ENCODE peak calls at places on chromosomes 13 and 19, in five cellular contexts. One of them, this sample, is unnamed.
A peak's percentile ranks its signal among the peaks of the same experiment; 100 is the strongest.

GRCh38 chr13:104011505-104012270 is 945.5 kb upstream of the SLC10A2 start:
- DNase-seq in CD8-positive, alpha-beta T cell: no peak
- DNase-seq in lower leg skin: peak; percentile 17
- DNase-seq in choroid plexus epithelial cell: no peak
- DNase-seq in retinal pigment epithelial cell: peak; percentile 79
- DNase-seq in this sample: no peak

GRCh38 chr19:54465367-54466109 is 2.0 kb upstream of the LENG9 start:
- DNase-seq in CD8-positive, alpha-beta T cell: no peak
- DNase-seq in lower leg skin: no peak
- DNase-seq in choroid plexus epithelial cell: no peak
- DNase-seq in retinal pigment epithelial cell: no peak
- DNase-seq in this sample: no peak

GRCh38 chr19:53865918-53866696 is 1.6 kb upstream of the MYADM start:
- DNase-seq in CD8-positive, alpha-beta T cell: peak; percentile 57
- DNase-seq in lower leg skin: peak; percentile 66
- DNase-seq in choroid plexus epithelial cell: peak; percentile 46
- DNase-seq in retinal pigment epithelial cell: no peak
- DNase-seq in this sample: peak; percentile 85

GRCh38 chr13:37640499-37640898 is 41.9 kb upstream of the POSTN start:
- DNase-seq in CD8-positive, alpha-beta T cell: no peak
- DNase-seq in lower leg skin: no peak
- DNase-seq in choroid plexus epithelial cell: peak; percentile 94
- DNase-seq in retinal pigment epithelial cell: peak; percentile 47
- DNase-seq in this sample: peak; percentile 81

GRCh38 chr13:50626031-50626643 is 217.4 kb downstream of the DLEU7 start:
- DNase-seq in CD8-positive, alpha-beta T cell: no peak
- DNase-seq in lower leg skin: no peak
- DNase-seq in choroid plexus epithelial cell: peak; percentile 96
- DNase-seq in retinal pigment epithelial cell: no peak
- DNase-seq in this sample: peak; percentile 78

GRCh38 chr19:5001547-5002131 is 32.7 kb downstream of the KDM4B start:
- DNase-seq in CD8-positive, alpha-beta T cell: peak; percentile 9
- DNase-seq in lower leg skin: no peak
- DNase-seq in choroid plexus epithelial cell: peak; percentile 83
- DNase-seq in retinal pigment epithelial cell: no peak
- DNase-seq in this sample: peak; percentile 88

GRCh38 chr19:1455336-1456120 is 5.6 kb downstream of the APC2 start:
- DNase-seq in CD8-positive, alpha-beta T cell: no peak
- DNase-seq in lower leg skin: peak; percentile 40
- DNase-seq in choroid plexus epithelial cell: peak; percentile 47
- DNase-seq in retinal pigment epithelial cell: no peak
- DNase-seq in this sample: peak; percentile 40

GRCh38 chr13:59112375-59112774 is 1051.4 kb downstream of the DIAPH3 start:
- DNase-seq in CD8-positive, alpha-beta T cell: no peak
- DNase-seq in lower leg skin: peak; percentile 34
- DNase-seq in choroid plexus epithelial cell: peak; percentile 99
- DNase-seq in retinal pigment epithelial cell: peak; percentile 96
- DNase-seq in this sample: peak; percentile 74

GRCh38 chr13:45280751-45281634 is 60.0 kb downstream of the TPT1 start:
- DNase-seq in CD8-positive, alpha-beta T cell: peak; percentile 10
- DNase-seq in lower leg skin: peak; percentile 58
- DNase-seq in choroid plexus epithelial cell: peak; percentile 88
- DNase-seq in retinal pigment epithelial cell: peak; percentile 84
- DNase-seq in this sample: peak; percentile 74

GRCh38 chr13:101773062-101773461 is 320.6 kb downstream of the ITGBL1 start:
- DNase-seq in CD8-positive, alpha-beta T cell: no peak
- DNase-seq in lower leg skin: no peak
- DNase-seq in choroid plexus epithelial cell: peak; percentile 27
- DNase-seq in retinal pigment epithelial cell: no peak
- DNase-seq in this sample: no peak

GRCh38 chr13:105918842-105919741 is 616.4 kb downstream of the EFNB2 start:
- DNase-seq in CD8-positive, alpha-beta T cell: no peak
- DNase-seq in lower leg skin: no peak
- DNase-seq in choroid plexus epithelial cell: peak; percentile 75
- DNase-seq in retinal pigment epithelial cell: peak; percentile 48
- DNase-seq in this sample: peak; percentile 13

GRCh38 chr13:74134777-74135305 is 637 bp upstream of the KLF12 start:
- DNase-seq in CD8-positive, alpha-beta T cell: peak; percentile 52
- DNase-seq in lower leg skin: no peak
- DNase-seq in choroid plexus epithelial cell: no peak
- DNase-seq in retinal pigment epithelial cell: no peak
- DNase-seq in this sample: no peak

GRCh38 chr13:74554581-74555290 is 420.5 kb upstream of the KLF12 start:
- DNase-seq in CD8-positive, alpha-beta T cell: no peak
- DNase-seq in lower leg skin: no peak
- DNase-seq in choroid plexus epithelial cell: no peak
- DNase-seq in retinal pigment epithelial cell: no peak
- DNase-seq in this sample: no peak

GRCh38 chr13:20132052-20132634 is 28.7 kb downstream of the GJA3 start:
- DNase-seq in CD8-positive, alpha-beta T cell: no peak
- DNase-seq in lower leg skin: no peak
- DNase-seq in choroid plexus epithelial cell: no peak
- DNase-seq in retinal pigment epithelial cell: no peak
- DNase-seq in this sample: no peak

GRCh38 chr19:48445256-48445605 is 552 bp upstream of the GRWD1 start:
- DNase-seq in CD8-positive, alpha-beta T cell: no peak
- DNase-seq in lower leg skin: peak; percentile 62
- DNase-seq in choroid plexus epithelial cell: peak; percentile 98
- DNase-seq in retinal pigment epithelial cell: peak; percentile 77
- DNase-seq in this sample: peak; percentile 94

GRCh38 chr19:49761625-49762311 is 1.3 kb downstream of the TSKS start:
- DNase-seq in CD8-positive, alpha-beta T cell: no peak
- DNase-seq in lower leg skin: no peak
- DNase-seq in choroid plexus epithelial cell: peak; percentile 82
- DNase-seq in retinal pigment epithelial cell: no peak
- DNase-seq in this sample: peak; percentile 67

GRCh38 chr13:112885782-112886268 is 83.2 kb upstream of the MCF2L start:
- DNase-seq in CD8-positive, alpha-beta T cell: no peak
- DNase-seq in lower leg skin: peak; percentile 68
- DNase-seq in choroid plexus epithelial cell: peak; percentile 84
- DNase-seq in retinal pigment epithelial cell: peak; percentile 74
- DNase-seq in this sample: peak; percentile 77

GRCh38 chr19:2171349-2172145 is 7.8 kb downstream of the DOT1L start:
- DNase-seq in CD8-positive, alpha-beta T cell: peak; percentile 53
- DNase-seq in lower leg skin: no peak
- DNase-seq in choroid plexus epithelial cell: peak; percentile 54
- DNase-seq in retinal pigment epithelial cell: no peak
- DNase-seq in this sample: no peak

DNA sequence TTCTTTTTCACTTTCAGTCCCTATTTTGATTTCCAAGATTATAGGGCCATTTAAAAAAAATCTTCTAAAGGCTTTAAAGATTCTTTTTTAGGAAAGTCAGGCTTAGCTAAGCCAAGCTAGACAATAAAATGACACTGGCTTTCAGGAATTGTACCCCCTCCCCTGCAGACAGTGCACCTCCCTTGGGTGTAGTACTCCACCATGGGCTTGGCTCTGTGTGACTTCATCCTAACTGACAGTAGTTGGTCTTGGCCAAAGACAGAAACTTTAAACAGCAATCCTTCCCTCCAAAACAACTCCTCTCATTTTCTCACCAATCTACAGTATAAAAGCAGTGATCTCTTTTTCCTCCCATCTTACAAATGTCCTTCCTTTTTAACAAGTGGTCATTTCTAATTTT is 283.0 kb downstream of the DNAJC15 start:
- DNase-seq in CD8-positive, alpha-beta T cell: no peak
- DNase-seq in lower leg skin: no peak
- DNase-seq in choroid plexus epithelial cell: no peak
- DNase-seq in retinal pigment epithelial cell: no peak
- DNase-seq in this sample: no peak
- H3K4me3 ChIP-seq in CD8-positive, alpha-beta T cell: no peak overlapping the region
- H3K4me3 ChIP-seq in lower leg skin: no peak overlapping the region
- H3K4me3 ChIP-seq in choroid plexus epithelial cell: no peak overlapping the region
- H3K4me3 ChIP-seq in retinal pigment epithelial cell: no peak overlapping the region
- H3K4me3 ChIP-seq in this sample: no peak overlapping the region

GRCh38 chr19:16259385-16260159 is 61.9 kb downstream of the AP1M1 start:
- DNase-seq in CD8-positive, alpha-beta T cell: no peak
- DNase-seq in lower leg skin: no peak
- DNase-seq in choroid plexus epithelial cell: no peak
- DNase-seq in retinal pigment epithelial cell: no peak
- DNase-seq in this sample: no peak
- TF ChIP-seq CTCF in CD8-positive, alpha-beta T cell: no peak
- TF ChIP-seq CTCF in lower leg skin: no peak
- TF ChIP-seq CTCF in choroid plexus epithelial cell: no peak
- TF ChIP-seq CTCF in retinal pigment epithelial cell: no peak
- TF ChIP-seq CTCF in this sample: no peak

GRCh38 chr19:40090256-40091204 is at the start of gene ZNF780A:
- DNase-seq in CD8-positive, alpha-beta T cell: peak; percentile 65
- DNase-seq in lower leg skin: peak; percentile 50
- DNase-seq in choroid plexus epithelial cell: peak; percentile 53
- DNase-seq in retinal pigment epithelial cell: peak; percentile 16
- DNase-seq in this sample: peak; percentile 53
- H3K4me3 ChIP-seq in CD8-positive, alpha-beta T cell: peak within 1 kb of the TSS; percentile 99
- H3K4me3 ChIP-seq in lower leg skin: peak within 1 kb of the TSS; percentile 66
- H3K4me3 ChIP-seq in choroid plexus epithelial cell: peak within 1 kb of the TSS; percentile 96
- H3K4me3 ChIP-seq in retinal pigment epithelial cell: peak within 1 kb of the TSS; percentile 80
- H3K4me3 ChIP-seq in this sample: peak within 1 kb of the TSS; percentile 86

DNA sequence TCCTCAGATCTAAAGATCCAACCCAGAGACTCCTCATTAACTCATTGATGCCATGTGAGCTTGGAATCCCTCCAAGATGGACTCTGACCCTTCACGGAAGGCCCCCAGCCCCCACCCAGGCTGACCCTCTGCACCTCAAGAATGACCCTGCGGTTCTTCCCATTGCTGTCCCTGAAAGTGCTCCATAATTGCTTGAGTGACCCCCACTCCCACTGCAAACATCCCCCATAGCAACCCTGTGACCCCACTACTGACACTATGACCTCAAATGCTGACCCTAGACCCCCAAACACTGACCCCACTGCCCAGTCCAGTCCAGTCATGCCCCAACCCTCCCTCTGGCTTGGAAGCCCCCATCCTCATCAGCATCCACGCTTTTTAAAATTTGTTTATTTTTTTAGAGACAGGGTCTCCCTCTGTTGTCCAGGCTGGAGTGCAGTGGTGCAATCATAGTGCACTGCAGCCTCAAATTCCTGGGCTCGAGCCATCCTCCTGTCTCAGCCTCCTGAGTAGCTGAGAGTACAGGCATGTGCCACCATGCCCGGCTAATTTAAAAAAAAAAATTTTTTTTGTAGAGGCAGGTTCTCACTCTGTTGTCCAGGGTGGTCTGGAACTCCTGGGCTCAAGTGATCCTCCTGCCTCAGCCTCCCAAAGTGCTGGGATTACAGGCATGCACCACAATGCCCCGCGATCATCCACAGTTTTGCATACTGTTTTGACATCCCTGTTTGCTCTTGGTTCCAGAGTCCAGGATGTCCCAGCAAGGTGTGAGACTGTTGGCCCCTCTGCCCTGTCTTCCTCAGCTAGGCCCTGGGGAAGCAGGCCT is 855 bp downstream of the LYL1 start:
- DNase-seq in CD8-positive, alpha-beta T cell: no peak
- DNase-seq in lower leg skin: no peak
- DNase-seq in choroid plexus epithelial cell: no peak
- DNase-seq in retinal pigment epithelial cell: no peak
- DNase-seq in this sample: no peak
- TF ChIP-seq CTCF in CD8-positive, alpha-beta T cell: no peak
- TF ChIP-seq CTCF in lower leg skin: no peak
- TF ChIP-seq CTCF in choroid plexus epithelial cell: no peak
- TF ChIP-seq CTCF in retinal pigment epithelial cell: no peak
- TF ChIP-seq CTCF in this sample: no peak

GRCh38 chr19:33508941-33509614 is 12.5 kb downstream of the PEPD start:
- DNase-seq in CD8-positive, alpha-beta T cell: no peak
- DNase-seq in lower leg skin: no peak
- DNase-seq in choroid plexus epithelial cell: no peak
- DNase-seq in retinal pigment epithelial cell: peak; percentile 21
- DNase-seq in this sample: peak; percentile 41
- H3K4me3 ChIP-seq in CD8-positive, alpha-beta T cell: no peak overlapping the region
- H3K4me3 ChIP-seq in lower leg skin: no peak overlapping the region
- H3K4me3 ChIP-seq in choroid plexus epithelial cell: no peak overlapping the region
- H3K4me3 ChIP-seq in retinal pigment epithelial cell: no peak overlapping the region
- H3K4me3 ChIP-seq in this sample: no peak overlapping the region